ENCODE peak calls at places on chromosomes 2 and 18, in eight cellular contexts. A is psoas muscle, Z is GM23248, L is RWPE2, P is GM12878, S is neural progenitor cell, E is cardiac muscle cell, U is upper lobe of left lung. J is an unnamed sample. For H3K36me3, the result is how much of the 10 kb centered on the place peaks cover.

GRCh38 chr2:60884795-60885194 is 3.4 kb downstream of the REL start:
- DNase-seq in P (no peak), A (no peak), L (no peak), S (no peak), U (no peak), Z (peak), E (peak), J (no peak)

GRCh38 chr2:240127351-240127750 is 8.8 kb downstream of the COPS9 start:
- DNase-seq in Z (no peak), P (no peak), S (no peak), L (no peak), A (peak), E (no peak), U (no peak), J (no peak)

GRCh38 chr2:168970860-168971650 is 60.1 kb downstream of the ABCB11 start:
- DNase-seq in U (no peak), A (no peak), S (no peak), Z (no peak), E (no peak), L (no peak), P (no peak), J (no peak)

GRCh38 chr2:192010073-192010472 is 163.2 kb upstream of the CAVIN2 start:
- DNase-seq in E (no peak), L (no peak), Z (no peak), P (no peak), U (no peak), A (no peak), S (no peak), J (no peak)

GRCh38 chr2:4539121-4539520 is 835.7 kb downstream of the DCDC2C start:
- DNase-seq in U (no peak), Z (no peak), P (no peak), E (no peak), L (no peak), A (no peak), S (no peak), J (no peak)

GRCh38 chr2:234964631-234965461 is 13.0 kb downstream of the SH3BP4 start:
- DNase-seq in Z (peak), U (no peak), S (no peak), L (peak), E (no peak), P (no peak), A (no peak), J (no peak)

GRCh38 chr2:226420646-226421045 is 379.0 kb downstream of the IRS1 start:
- DNase-seq in L (no peak), A (no peak), U (no peak), P (no peak), S (no peak), E (no peak), Z (peak), J (peak)

GRCh38 chr2:111054791-111055627 is 65.7 kb upstream of the BCL2L11 start:
- DNase-seq in Z (no peak), L (no peak), P (peak), E (no peak), S (peak), U (no peak), A (no peak), J (peak)

GRCh38 chr2:48165066-48165753 is 258.9 kb upstream of the FBXO11 start:
- DNase-seq in S (no peak), U (no peak), E (peak), Z (no peak), A (no peak), L (no peak), P (no peak), J (no peak)

GRCh38 chr2:172817411-172817810 is 81.8 kb downstream of the RAPGEF4 start:
- DNase-seq in Z (peak), A (no peak), L (no peak), S (no peak), P (no peak), U (no peak), E (no peak), J (peak)

GRCh38 chr2:145091011-145091744 is 571.3 kb upstream of the ZEB2 start:
- DNase-seq in S (no peak), A (no peak), P (no peak), L (no peak), E (peak), U (no peak), Z (peak), J (peak)

GRCh38 chr18:33923980-33924379 is 300.7 kb downstream of the NOL4 start:
- DNase-seq in Z (no peak), E (no peak), L (no peak), U (no peak), P (no peak), S (no peak), A (no peak), J (no peak)

GRCh38 chr18:35610089-35610488 is 28.5 kb downstream of the GALNT1 start:
- DNase-seq in S (no peak), U (no peak), E (no peak), Z (no peak), L (no peak), A (no peak), P (no peak), J (no peak)

GRCh38 chr2:69773201-69773600 is 31.3 kb downstream of the ANXA4 start:
- DNase-seq in E (peak), Z (peak), P (no peak), U (no peak), A (no peak), L (no peak), S (no peak), J (peak)

DNA sequence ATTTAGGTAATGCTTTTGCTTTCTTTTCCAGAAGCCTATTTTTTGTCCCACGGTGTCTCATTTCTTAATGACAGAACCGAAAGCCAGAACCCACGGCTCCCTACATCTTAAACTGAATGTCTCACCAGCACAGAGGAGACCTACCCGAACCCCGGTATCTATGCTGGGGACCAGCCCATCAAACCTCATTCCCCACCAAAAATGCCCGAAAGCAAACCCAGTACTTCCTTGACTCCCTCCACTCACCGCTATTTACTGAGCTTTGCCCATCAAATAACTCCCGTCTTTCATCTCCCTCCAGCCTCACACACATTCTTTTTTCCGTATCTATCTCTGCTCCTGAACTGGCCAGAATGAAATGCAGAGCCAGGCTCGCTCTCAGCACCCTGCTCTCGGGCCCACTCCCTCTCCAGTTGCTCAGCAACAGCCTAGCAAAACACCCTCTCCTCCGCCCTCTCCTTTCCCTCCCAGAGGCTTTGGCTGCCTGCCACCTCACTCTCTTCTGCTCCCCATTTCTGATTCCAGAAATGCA is 4.1 kb downstream of the IGFBP5 start:
- DNase-seq in P (no peak), Z (peak), S (peak), U (no peak), E (peak), L (no peak), A (peak), J (peak)
- H3K4me3 ChIP-seq in P (peak), Z (peak), S (peak), U (no peak), E (peak), L (no peak), A (peak), J (peak)

GRCh38 chr2:152558174-152559091 is 158.8 kb downstream of the PRPF40A start:
- DNase-seq in P (no peak), Z (peak), U (no peak), E (peak), S (no peak), A (no peak), L (no peak), J (peak)

GRCh38 chr2:152557273-152557879 is 159.9 kb downstream of the PRPF40A start:
- DNase-seq in U (no peak), A (no peak), L (no peak), P (no peak), E (no peak), Z (no peak), S (no peak), J (no peak)

GRCh38 chr2:152561251-152561650 is 156.0 kb downstream of the PRPF40A start:
- DNase-seq in A (no peak), E (no peak), S (no peak), Z (no peak), U (no peak), L (no peak), P (no peak), J (no peak)

GRCh38 chr2:152562208-152562884 is 154.9 kb downstream of the PRPF40A start:
- DNase-seq in S (no peak), U (no peak), L (no peak), E (no peak), A (no peak), Z (no peak), P (no peak), J (no peak)

DNA sequence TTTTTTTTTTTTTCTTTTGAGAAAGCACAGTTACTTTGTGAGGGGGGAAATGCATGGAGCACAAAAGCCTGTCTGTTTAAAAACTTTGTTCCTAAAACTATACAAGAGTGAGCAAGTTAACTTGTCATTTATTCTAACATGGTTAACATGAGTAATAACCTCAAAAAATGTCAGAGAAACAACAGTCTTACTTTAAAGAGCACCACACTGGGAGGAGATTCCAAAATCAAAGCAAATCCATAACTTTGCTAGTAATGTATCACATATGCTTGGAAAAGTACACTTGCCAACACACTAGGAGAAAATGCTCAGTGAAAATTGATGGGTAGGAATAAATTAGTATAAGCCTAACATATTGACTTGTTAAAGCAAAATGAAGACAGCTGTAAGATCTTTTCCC is 157.1 kb downstream of the PRPF40A start:
- DNase-seq in L (no peak), Z (peak), P (no peak), U (no peak), S (no peak), A (no peak), E (no peak), J (peak)
- H3K36me3 ChIP-seq in L (under half), Z (under half), P (under half), U (under half), S (under half), A (under half), E (under half), J (under half)

GRCh38 chr18:2960983-2961696 is 51.8 kb downstream of the LPIN2 start:
- DNase-seq in S (no peak), P (no peak), L (no peak), A (no peak), U (no peak), E (no peak), Z (peak), J (no peak)

GRCh38 chr18:2961828-2962227 is 51.1 kb downstream of the LPIN2 start:
- DNase-seq in U (no peak), E (peak), Z (peak), P (no peak), A (no peak), L (no peak), S (no peak), J (peak)

GRCh38 chr18:2955966-2956521 is 56.9 kb downstream of the LPIN2 start:
- DNase-seq in S (no peak), U (no peak), P (no peak), Z (peak), E (peak), A (no peak), L (no peak), J (no peak)

GRCh38 chr18:2958819-2959298 is 54.1 kb downstream of the LPIN2 start:
- DNase-seq in A (no peak), S (no peak), L (no peak), P (no peak), E (peak), U (no peak), Z (peak), J (peak)

GRCh38 chr18:2959341-2959740 is 53.6 kb downstream of the LPIN2 start:
- DNase-seq in L (no peak), E (no peak), P (no peak), S (no peak), U (no peak), A (no peak), Z (no peak), J (no peak)
- H3K4me3 ChIP-seq in L (no peak), E (no peak), P (no peak), S (no peak), U (no peak), A (no peak), Z (no peak), J (no peak)

GRCh38 chr2:102718387-102719316 is 43.2 kb upstream of the TMEM182 start:
- DNase-seq in E (peak), P (no peak), S (no peak), A (no peak), Z (no peak), L (no peak), U (peak), J (no peak)

GRCh38 chr2:102717308-102718018 is 44.4 kb upstream of the TMEM182 start:
- DNase-seq in L (no peak), S (no peak), Z (peak), E (peak), A (peak), P (no peak), U (no peak), J (peak)
- H3K36me3 ChIP-seq in L (under half), S (under half), Z (under half), E (under half), A (under half), P (under half), U (under half), J (under half)

GRCh38 chr18:70464343-70465114 is 175.7 kb downstream of the SOCS6 start:
- DNase-seq in U (peak), Z (peak), P (no peak), S (peak), E (peak), A (peak), L (no peak), J (peak)
- H3K4me3 ChIP-seq in U (no peak), Z (peak), P (no peak), S (peak), E (peak), A (peak), L (no peak), J (peak)

GRCh38 chr2:112095654-112096053 is 40.6 kb downstream of the TMEM87B start:
- DNase-seq in L (no peak), Z (peak), U (no peak), A (no peak), E (no peak), S (no peak), P (no peak), J (no peak)
- H3K36me3 ChIP-seq in L (half or more), Z (under half), U (half or more), A (under half), E (under half), S (under half), P (under half), J (under half)

GRCh38 chr2:6078414-6078813 is 386.2 kb downstream of the SOX11 start:
- DNase-seq in E (no peak), L (no peak), A (no peak), U (no peak), Z (no peak), P (no peak), S (no peak), J (no peak)
- H3K4me3 ChIP-seq in E (no peak), L (no peak), A (no peak), U (no peak), Z (no peak), P (no peak), S (no peak), J (no peak)

GRCh38 chr18:48932462-48932818 is 18.3 kb downstream of the SMAD7 start:
- DNase-seq in L (no peak), A (no peak), S (no peak), Z (peak), E (no peak), P (no peak), U (no peak), J (no peak)

GRCh38 chr18:48931680-48932461 is 18.9 kb downstream of the SMAD7 start:
- DNase-seq in A (no peak), L (no peak), Z (peak), S (no peak), U (no peak), P (peak), E (no peak), J (no peak)

GRCh38 chr18:48934400-48934707 is 16.4 kb downstream of the SMAD7 start:
- DNase-seq in A (no peak), S (no peak), L (no peak), E (no peak), Z (peak), P (no peak), U (no peak), J (no peak)

GRCh38 chr18:48933578-48934399 is 17.0 kb downstream of the SMAD7 start:
- DNase-seq in A (no peak), U (peak), L (no peak), S (no peak), E (no peak), P (no peak), Z (peak), J (no peak)

DNA sequence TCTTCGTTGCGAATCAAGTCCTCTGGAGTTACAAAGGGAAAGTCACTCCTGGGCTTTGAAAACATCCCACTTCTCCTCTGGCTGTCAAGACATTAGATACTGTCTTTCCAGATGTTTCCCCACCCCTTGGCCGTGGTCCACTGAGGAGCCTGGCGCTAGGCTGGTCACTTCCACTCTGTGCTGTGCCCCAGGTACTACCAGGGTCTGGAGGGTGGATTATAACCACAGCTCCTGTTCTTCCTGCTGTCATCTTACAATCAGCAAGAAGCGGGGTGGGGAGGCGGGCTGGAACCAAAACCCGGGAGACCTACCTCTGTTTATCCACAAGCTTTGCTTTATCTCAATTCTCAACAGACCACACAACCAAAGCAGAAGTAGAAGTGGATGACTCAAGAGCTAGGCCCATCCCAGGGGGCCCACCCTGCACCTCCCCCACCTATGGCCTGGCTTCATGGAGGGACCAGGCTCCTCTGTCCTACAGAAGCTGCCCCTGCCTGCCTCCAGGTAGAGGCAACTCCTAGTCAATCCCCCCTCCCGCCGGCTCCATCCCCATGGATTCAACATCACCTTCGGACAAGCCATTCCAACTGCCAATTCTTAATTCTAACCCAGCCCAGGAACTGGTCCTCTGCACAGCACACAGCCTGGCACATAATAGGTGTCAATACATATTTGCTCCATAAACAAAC is 17.8 kb downstream of the SMAD7 start:
- DNase-seq in P (no peak), E (no peak), U (no peak), Z (peak), S (no peak), A (no peak), L (no peak), J (peak)
- H3K36me3 ChIP-seq in P (under half), E (under half), U (under half), Z (under half), S (under half), A (under half), L (under half), J (under half)

GRCh38 chr2:188527110-188527509 is 235.4 kb downstream of the GULP1 start:
- DNase-seq in Z (peak), S (no peak), P (no peak), L (no peak), A (no peak), U (no peak), E (peak), J (peak)
- H3K4me3 ChIP-seq in Z (peak), S (no peak), P (no peak), L (no peak), A (no peak), U (no peak), E (no peak), J (no peak)

DNA sequence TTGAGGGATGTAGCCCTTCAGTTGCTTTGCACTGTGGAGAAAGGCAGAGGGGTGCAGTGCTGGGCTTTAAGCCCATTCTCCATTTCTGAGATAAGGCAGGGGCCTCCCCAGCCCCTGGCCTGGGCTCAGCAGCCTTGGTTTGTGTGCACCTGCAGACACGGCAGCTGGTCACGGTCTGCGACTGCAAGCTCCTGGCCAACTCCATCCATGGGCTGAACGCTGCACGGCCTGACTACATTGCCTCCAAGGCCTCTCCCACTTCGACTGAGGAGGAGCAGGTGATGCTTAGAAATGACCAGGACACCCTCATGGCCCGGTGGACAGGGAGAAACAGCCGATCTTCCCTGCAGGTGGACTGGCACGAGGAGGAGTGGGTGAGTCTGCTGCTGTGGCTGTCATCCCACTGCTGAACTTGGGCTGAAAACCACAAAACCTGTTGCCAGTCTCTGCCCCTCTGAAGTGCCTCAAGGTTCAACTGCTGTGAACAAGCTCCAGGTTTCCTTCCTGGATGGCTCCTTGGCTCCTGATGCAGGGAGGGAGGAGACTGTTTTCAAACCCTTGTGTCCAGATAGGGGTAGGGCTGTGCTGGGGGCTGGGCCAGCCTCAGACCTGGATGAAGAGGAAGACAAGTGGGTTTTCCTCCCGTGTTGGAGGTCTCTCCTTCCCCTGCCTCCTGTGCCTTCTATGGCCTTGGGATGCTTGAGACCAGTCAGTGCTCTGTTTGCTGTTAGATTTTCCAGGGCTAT is 54.0 kb downstream of the COA5 start:
- DNase-seq in U (no peak), L (no peak), P (no peak), Z (no peak), E (no peak), A (no peak), S (no peak), J (no peak)
- H3K36me3 ChIP-seq in U (half or more), L (under half), P (under half), Z (under half), E (under half), A (half or more), S (under half), J (under half)